ENCODE peak calls at places on chromosomes 4 and X, in four cellular contexts. Q is A549, D is AG04449, R is sigmoid colon. X is an unnamed sample.
A peak's percentile ranks its signal among the peaks of the same experiment; 100 is the strongest.

GRCh38 chr4:72505314-72505744 is 63.7 kb downstream of the ADAMTS3 start:
- DNase-seq in Q (no peak), D (peak; percentile 10), R (no peak), X (no peak)

GRCh38 chr4:48483777-48484493 is 792 bp downstream of the SLC10A4 start:
- DNase-seq in R (no peak), D (no peak), Q (no peak), X (no peak)

GRCh38 chr4:113821851-113822250 is 60.3 kb upstream of the CAMK2D start:
- DNase-seq in D (no peak), Q (no peak), R (no peak), X (no peak)

GRCh38 chr4:82145850-82146249 is 227.9 kb downstream of the HNRNPD start:
- DNase-seq in D (no peak), Q (no peak), R (no peak), X (no peak)

GRCh38 chrX:101460669-101461068 is 24.6 kb upstream of the ARMCX4 start:
- DNase-seq in R (no peak), Q (no peak), D (no peak), X (no peak)

GRCh38 chr4:43496602-43497001 is 604.1 kb downstream of the GRXCR1 start:
- DNase-seq in Q (no peak), R (no peak), D (no peak), X (no peak)

GRCh38 chr4:99457270-99457669 is 22.1 kb upstream of the ADH7 start:
- DNase-seq in Q (no peak), R (no peak), D (no peak), X (no peak)

GRCh38 chr4:1777822-1778641 is 15.1 kb upstream of the FGFR3 start:
- DNase-seq in D (no peak), Q (peak; percentile 49), R (no peak), X (no peak)

GRCh38 chr4:122689972-122690371 is 42.5 kb upstream of the BBS12 start:
- DNase-seq in D (no peak), R (no peak), Q (no peak), X (no peak)

GRCh38 chr4:124386163-124386562 is 326.4 kb downstream of the ANKRD50 start:
- DNase-seq in D (no peak), R (no peak), Q (no peak), X (no peak)

GRCh38 chrX:107542500-107542899 is 85.8 kb upstream of the PRPS1 start:
- DNase-seq in Q (no peak), D (no peak), R (no peak), X (no peak)

GRCh38 chr4:121656269-121656641 is 40.5 kb downstream of the ANXA5 start:
- DNase-seq in Q (no peak), R (no peak), D (no peak), X (no peak)

GRCh38 chrX:23332101-23332887 is 2.4 kb upstream of the PTCHD1 start:
- DNase-seq in Q (no peak), D (no peak), R (no peak), X (no peak)

GRCh38 chrX:79287724-79288123 is 79.4 kb downstream of the ITM2A start:
- DNase-seq in D (no peak), R (no peak), Q (no peak), X (no peak)

GRCh38 chr4:3523628-3524221 is 8.5 kb downstream of the LRPAP1 start:
- DNase-seq in Q (no peak), D (no peak), R (peak; percentile 55), X (no peak)

GRCh38 chr4:30610361-30610760 is 109.8 kb upstream of the PCDH7 start:
- DNase-seq in Q (no peak), R (no peak), D (no peak), X (no peak)

GRCh38 chr4:101205878-101206277 is 141.4 kb downstream of the PPP3CA start:
- DNase-seq in D (no peak), Q (no peak), R (no peak), X (no peak)

GRCh38 chr4:8859550-8860095 is 12.0 kb downstream of the HMX1 start:
- DNase-seq in R (no peak), D (no peak), Q (no peak), X (no peak)

GRCh38 chr4:8858188-8858924 is 13.3 kb downstream of the HMX1 start:
- DNase-seq in R (no peak), Q (no peak), D (no peak), X (no peak)

GRCh38 chr4:8860096-8860891 is 11.3 kb downstream of the HMX1 start:
- DNase-seq in R (no peak), D (no peak), Q (no peak), X (no peak)

GRCh38 chr4:8857682-8858187 is 13.9 kb downstream of the HMX1 start:
- DNase-seq in D (no peak), R (no peak), Q (no peak), X (no peak)

GRCh38 chr4:8858925-8859210 is 12.8 kb downstream of the HMX1 start:
- DNase-seq in Q (no peak), R (no peak), D (no peak), X (no peak)
- H3K4me3 ChIP-seq in Q (no peak overlapping the region), R (no peak overlapping the region), D (no peak overlapping the region), X (no peak overlapping the region)

GRCh38 chr4:112109455-112110425 is 35.5 kb upstream of the FAM241A start:
- DNase-seq in R (no peak), D (no peak), Q (no peak), X (no peak)
- H3K4me3 ChIP-seq in R (no peak overlapping the region), D (no peak overlapping the region), Q (peak overlapping the region; percentile 14), X (no peak overlapping the region)

DNA sequence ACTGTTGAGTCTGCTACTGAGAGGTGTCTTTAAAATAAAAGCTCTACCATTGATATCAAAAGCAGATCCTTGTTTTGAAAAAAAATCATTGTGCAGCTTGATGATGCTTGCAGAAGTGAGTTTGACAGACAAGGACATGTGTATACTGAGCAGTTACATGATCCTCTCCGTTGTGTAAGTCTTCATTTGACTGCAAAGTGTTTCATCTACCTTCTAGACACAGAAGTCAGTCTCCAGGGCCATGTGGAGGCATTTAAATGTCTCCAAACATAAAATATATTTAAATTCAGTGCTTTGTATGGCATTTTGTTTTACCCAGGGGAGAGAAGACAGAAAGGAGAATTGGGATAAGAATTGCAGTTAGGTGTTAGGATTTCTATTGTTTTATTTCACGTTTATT is 107.8 kb upstream of the MYOZ2 start:
- DNase-seq in D (no peak), R (no peak), Q (no peak), X (no peak)
- H3K4me3 ChIP-seq in D (peak overlapping the region; percentile 68), R (peak overlapping the region; percentile 50), Q (peak overlapping the region; percentile 42), X (peak overlapping the region; percentile 31)

GRCh38 chr4:57231781-57232180 is 121.6 kb upstream of the IGFBP7 start:
- DNase-seq in R (no peak), D (no peak), Q (no peak), X (no peak)

GRCh38 chr4:57233391-57233790 is 123.2 kb upstream of the IGFBP7 start:
- DNase-seq in Q (no peak), R (no peak), D (no peak), X (no peak)

GRCh38 chr4:57234252-57234775 is 124.1 kb upstream of the IGFBP7 start:
- DNase-seq in D (no peak), Q (no peak), R (no peak), X (no peak)
- H3K4me3 ChIP-seq in D (no peak overlapping the region), Q (no peak overlapping the region), R (no peak overlapping the region), X (no peak overlapping the region)

GRCh38 chr4:41882622-41883347 is 52.4 kb upstream of the TMEM33 start:
- DNase-seq in R (no peak), Q (peak; percentile 78), D (no peak), X (no peak)
- H3K4me3 ChIP-seq in R (peak overlapping the region; percentile 50), Q (peak overlapping the region; percentile 72), D (no peak overlapping the region), X (peak overlapping the region; percentile 49)

GRCh38 chr4:54232151-54232688 is 3.1 kb downstream of the PDGFRA start:
- DNase-seq in R (no peak), D (no peak), Q (no peak), X (no peak)

GRCh38 chr4:54231419-54232150 is 2.5 kb downstream of the PDGFRA start:
- DNase-seq in D (no peak), Q (no peak), R (peak; percentile 80), X (peak; percentile 77)

GRCh38 chr4:54234497-54235205 is 5.6 kb downstream of the PDGFRA start:
- DNase-seq in R (no peak), D (no peak), Q (no peak), X (no peak)

GRCh38 chr4:54233128-54233696 is 4.1 kb downstream of the PDGFRA start:
- DNase-seq in R (peak; percentile 90), Q (peak; percentile 69), D (no peak), X (peak; percentile 77)

GRCh38 chr4:54233697-54234496 is 4.8 kb downstream of the PDGFRA start:
- DNase-seq in D (no peak), R (peak; percentile 89), Q (peak; percentile 42), X (peak; percentile 83)
- H3K4me3 ChIP-seq in D (peak overlapping the region; percentile 93), R (peak overlapping the region; percentile 54), Q (peak overlapping the region; percentile 52), X (peak overlapping the region; percentile 64)

X was measured in right atrium auricular region.